ENCODE peak calls at places on chromosomes 16 and 17, in five cellular contexts. X is fibroblast of lung, O is astrocyte, Z is HCT116, F is A673. S is an unnamed sample. For H3K4me1 and H3K36me3, the result is how much of the 10 kb centered on the place peaks cover.

GRCh38 chr16:892536-893255 is 78.1 kb downstream of the LMF1 start:
- DNase-seq in F (no peak), O (no peak), X (no peak), Z (no peak), S (no peak)

GRCh38 chr16:88747588-88748301 is 37.3 kb downstream of the PIEZO1 start:
- DNase-seq in X (no peak), F (peak), Z (peak), O (no peak), S (peak)

GRCh38 chr16:74477226-74477625 is 55.9 kb upstream of the CLEC18B start:
- DNase-seq in F (no peak), Z (no peak), X (no peak), O (no peak), S (no peak)

GRCh38 chr16:14286381-14287230 is 215.5 kb downstream of the MRTFB start:
- DNase-seq in F (no peak), X (peak), Z (no peak), O (no peak), S (no peak)

GRCh38 chr16:87297918-87298631 is 19.1 kb downstream of the C16orf95 start:
- DNase-seq in O (no peak), X (peak), Z (no peak), F (peak), S (no peak)

GRCh38 chr16:19348578-19349315 is 63.2 kb downstream of the CLEC19A start:
- DNase-seq in O (peak), X (no peak), F (peak), Z (no peak), S (no peak)

GRCh38 chr17:60082946-60083471 is 4.3 kb upstream of the HEATR6 start:
- DNase-seq in Z (no peak), O (no peak), X (no peak), F (no peak), S (no peak)

GRCh38 chr16:27721548-27722265 is 171.8 kb downstream of the KATNIP start:
- DNase-seq in F (no peak), O (no peak), X (peak), Z (no peak), S (no peak)

DNA sequence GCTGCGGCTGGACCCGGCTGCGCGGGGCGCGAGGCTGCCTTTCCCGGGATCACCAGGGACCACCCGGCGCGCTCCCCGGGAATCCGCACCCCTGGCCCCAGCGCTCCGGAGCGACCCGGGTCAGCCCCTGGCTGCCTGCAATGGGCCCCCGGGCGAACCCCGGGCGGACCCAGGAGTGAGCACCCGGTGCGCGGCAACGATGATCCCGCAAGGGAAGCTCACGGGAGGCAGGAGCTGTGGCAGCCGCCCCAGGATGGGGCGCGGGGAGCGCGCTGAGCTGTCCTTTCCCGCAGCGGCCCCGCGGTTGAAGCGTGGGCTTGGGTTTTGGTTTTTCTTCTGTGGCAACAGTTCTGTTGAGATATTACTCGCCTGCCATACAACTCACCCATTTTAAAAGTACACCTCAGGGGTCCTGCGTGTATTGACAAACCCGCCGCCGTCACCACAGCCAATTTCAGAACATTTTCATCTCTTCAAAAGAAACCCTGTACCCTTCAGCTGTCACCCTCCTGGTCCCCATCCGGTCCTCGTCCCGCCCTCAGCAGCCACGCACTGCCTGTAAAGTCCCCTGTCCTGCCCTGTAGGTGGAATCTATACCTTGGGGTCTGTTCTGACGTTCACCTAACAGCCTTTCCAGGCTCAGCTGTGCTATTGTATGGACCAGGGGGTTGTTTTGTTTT is 12.8 kb downstream of the CHMP6 start:
- DNase-seq in X (no peak), F (no peak), O (no peak), Z (no peak), S (no peak)
- TF ChIP-seq EZH2 in X (peak), F (peak), O (peak), Z (peak), S (peak)

DNA sequence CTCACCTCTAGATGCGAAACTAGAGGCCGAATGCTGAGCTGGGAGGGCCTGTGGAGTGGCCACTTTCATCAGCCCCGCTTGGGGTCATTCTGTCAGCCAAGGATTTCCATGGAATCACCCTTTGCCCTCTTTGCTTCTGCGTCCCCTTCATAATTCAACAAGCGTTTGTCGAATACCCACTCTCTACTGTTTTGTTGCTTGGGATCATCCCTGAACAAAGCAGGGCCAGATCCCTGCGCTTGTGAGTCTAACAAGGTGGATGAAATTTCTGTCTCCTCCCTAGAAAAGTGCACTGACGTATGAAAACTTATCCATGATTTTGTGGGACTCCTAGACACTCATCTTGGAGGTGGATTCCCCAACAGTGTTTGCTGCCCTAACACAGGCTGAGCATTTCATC is 3.3 kb upstream of the SLC12A3 start:
- DNase-seq in F (no peak), X (no peak), Z (no peak), O (no peak), S (no peak)
- H3K4me1 ChIP-seq in F (under half), X (under half), Z (under half), O (under half), S (under half)

GRCh38 chr16:23420011-23420410 is 33.0 kb downstream of the COG7 start:
- DNase-seq in Z (no peak), X (no peak), F (no peak), O (peak), S (no peak)

GRCh38 chr16:23414731-23415130 is 38.3 kb downstream of the COG7 start:
- DNase-seq in Z (no peak), O (no peak), F (no peak), X (no peak), S (no peak)

DNA sequence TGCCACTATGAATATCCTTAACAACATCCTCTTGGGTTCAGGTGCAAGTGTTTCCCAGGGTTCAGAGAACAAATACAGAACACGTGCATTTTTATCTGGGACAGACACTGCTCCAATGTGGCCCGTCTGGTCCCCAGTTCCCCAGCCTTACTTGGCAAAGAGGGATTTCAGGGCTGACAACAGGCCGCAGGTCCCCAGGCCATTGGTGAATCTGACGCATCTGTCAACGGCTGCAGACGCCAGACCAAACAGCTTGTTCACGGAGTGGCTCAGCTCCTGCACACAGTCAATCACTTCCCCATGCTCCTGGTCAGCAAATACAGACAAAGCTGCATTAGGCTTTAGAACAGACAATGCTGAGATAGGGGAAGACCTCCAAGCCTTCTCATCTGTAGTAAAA is 36.2 kb downstream of the COG7 start:
- DNase-seq in F (no peak), O (no peak), X (no peak), Z (no peak), S (no peak)
- H3K36me3 ChIP-seq in F (under half), O (under half), X (under half), Z (under half), S (under half)

GRCh38 chr16:31535737-31536136 is 8.0 kb downstream of the AHSP start:
- DNase-seq in X (no peak), O (no peak), F (no peak), Z (no peak), S (no peak)

GRCh38 chr16:31536804-31537361 is 9.2 kb downstream of the AHSP start:
- DNase-seq in O (no peak), F (no peak), X (no peak), Z (no peak), S (no peak)

GRCh38 chr16:31542763-31543162 is 15.1 kb downstream of the AHSP start:
- DNase-seq in O (no peak), F (no peak), Z (no peak), X (no peak), S (no peak)

GRCh38 chr16:31538199-31538598 is 10.5 kb downstream of the AHSP start:
- DNase-seq in X (no peak), O (no peak), F (no peak), Z (no peak), S (no peak)

DNA sequence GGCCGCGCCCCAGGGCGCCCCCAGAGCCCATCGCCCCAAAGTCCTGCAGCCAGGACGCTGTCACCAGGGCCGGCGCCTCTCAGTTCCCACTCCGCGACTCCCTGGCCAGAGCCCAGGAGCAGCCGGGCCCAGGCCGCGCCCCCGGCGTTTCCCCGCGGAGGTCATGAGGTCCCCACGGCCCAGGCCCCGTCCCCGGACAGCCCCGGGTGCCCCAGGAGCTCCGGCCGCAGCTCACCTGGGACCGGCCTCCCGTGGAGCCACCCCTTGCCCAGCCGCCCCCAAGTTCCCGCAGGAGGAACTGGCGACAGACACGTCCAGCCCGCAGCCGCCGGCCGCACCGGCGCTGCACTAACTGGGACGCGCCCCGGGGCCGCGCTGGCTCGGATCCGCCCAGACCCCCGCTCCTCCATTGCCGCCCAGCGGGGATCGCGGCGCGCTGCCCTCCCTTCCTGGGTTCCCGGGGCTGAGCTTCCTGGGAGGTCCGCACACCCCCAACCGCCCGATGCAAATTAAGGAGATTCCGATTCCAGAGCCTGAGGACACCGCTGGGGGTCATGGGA is 9.7 kb downstream of the AHSP start:
- DNase-seq in F (peak), X (no peak), O (no peak), Z (no peak), S (no peak)
- TF ChIP-seq EZH2 in F (peak), X (no peak), O (peak), Z (no peak), S (no peak)

S was measured in mammary epithelial cell.